ENCODE peak calls at places on chromosome 22, in five cellular contexts. One of them, this sample, is unnamed.

GRCh38 chr22:37121887-37122591 is 12.5 kb upstream of the TMPRSS6 start:
- DNase-seq in OCI-LY7: peak
- DNase-seq in posterior cingulate gyrus: no peak
- DNase-seq in lower leg skin: peak
- DNase-seq in amniotic epithelial cell: peak
- DNase-seq in this sample: peak

GRCh38 chr22:38950527-38951111 is 6.8 kb upstream of the APOBEC3A start:
- DNase-seq in OCI-LY7: no peak
- DNase-seq in posterior cingulate gyrus: no peak
- DNase-seq in lower leg skin: no peak
- DNase-seq in amniotic epithelial cell: no peak
- DNase-seq in this sample: no peak

GRCh38 chr22:46464296-46464695 is 73.1 kb downstream of the CELSR1 start:
- DNase-seq in OCI-LY7: no peak
- DNase-seq in posterior cingulate gyrus: no peak
- DNase-seq in lower leg skin: no peak
- DNase-seq in amniotic epithelial cell: no peak
- DNase-seq in this sample: no peak

GRCh38 chr22:45889539-45890350 is 87.2 kb downstream of the WNT7B start:
- DNase-seq in OCI-LY7: no peak
- DNase-seq in posterior cingulate gyrus: no peak
- DNase-seq in lower leg skin: no peak
- DNase-seq in amniotic epithelial cell: no peak
- DNase-seq in this sample: no peak

GRCh38 chr22:36323182-36323854 is 64.4 kb downstream of the MYH9 start:
- DNase-seq in OCI-LY7: no peak
- DNase-seq in posterior cingulate gyrus: no peak
- DNase-seq in lower leg skin: peak
- DNase-seq in amniotic epithelial cell: peak
- DNase-seq in this sample: no peak

GRCh38 chr22:30863161-30863833 is 105.3 kb downstream of the MORC2 start:
- DNase-seq in OCI-LY7: no peak
- DNase-seq in posterior cingulate gyrus: peak
- DNase-seq in lower leg skin: peak
- DNase-seq in amniotic epithelial cell: no peak
- DNase-seq in this sample: no peak

GRCh38 chr22:38782402-38783094 is 11.4 kb downstream of the DNAL4 start:
- DNase-seq in OCI-LY7: no peak
- DNase-seq in posterior cingulate gyrus: peak
- DNase-seq in lower leg skin: no peak
- DNase-seq in amniotic epithelial cell: peak
- DNase-seq in this sample: no peak

GRCh38 chr22:38335077-38335476 is 17.8 kb upstream of the CSNK1E start:
- DNase-seq in OCI-LY7: no peak
- DNase-seq in posterior cingulate gyrus: no peak
- DNase-seq in lower leg skin: no peak
- DNase-seq in amniotic epithelial cell: peak
- DNase-seq in this sample: no peak

GRCh38 chr22:35971418-35972119 is 57.1 kb downstream of the RBFOX2 start:
- DNase-seq in OCI-LY7: peak
- DNase-seq in posterior cingulate gyrus: no peak
- DNase-seq in lower leg skin: no peak
- DNase-seq in amniotic epithelial cell: peak
- DNase-seq in this sample: no peak

GRCh38 chr22:20425821-20426615 is 11.6 kb downstream of the SCARF2 start:
- DNase-seq in OCI-LY7: no peak
- DNase-seq in posterior cingulate gyrus: no peak
- DNase-seq in lower leg skin: no peak
- DNase-seq in amniotic epithelial cell: no peak
- DNase-seq in this sample: no peak

GRCh38 chr22:42895087-42895486 is 38.0 kb upstream of the ARFGAP3 start:
- DNase-seq in OCI-LY7: peak
- DNase-seq in posterior cingulate gyrus: no peak
- DNase-seq in lower leg skin: no peak
- DNase-seq in amniotic epithelial cell: peak
- DNase-seq in this sample: no peak

GRCh38 chr22:30301995-30302809 is 12.9 kb upstream of the CASTOR1 start:
- DNase-seq in OCI-LY7: peak
- DNase-seq in posterior cingulate gyrus: no peak
- DNase-seq in lower leg skin: no peak
- DNase-seq in amniotic epithelial cell: peak
- DNase-seq in this sample: peak

GRCh38 chr22:49209452-49210195 is 618.0 kb downstream of the BRD1 start:
- DNase-seq in OCI-LY7: no peak
- DNase-seq in posterior cingulate gyrus: peak
- DNase-seq in lower leg skin: peak
- DNase-seq in amniotic epithelial cell: no peak
- DNase-seq in this sample: no peak

GRCh38 chr22:39913886-39914285 is 13.0 kb downstream of the GRAP2 start:
- DNase-seq in OCI-LY7: no peak
- DNase-seq in posterior cingulate gyrus: no peak
- DNase-seq in lower leg skin: no peak
- DNase-seq in amniotic epithelial cell: peak
- DNase-seq in this sample: no peak

GRCh38 chr22:50504245-50505211 is 3.0 kb downstream of the LMF2 start:
- DNase-seq in OCI-LY7: no peak
- DNase-seq in posterior cingulate gyrus: no peak
- DNase-seq in lower leg skin: no peak
- DNase-seq in amniotic epithelial cell: no peak
- DNase-seq in this sample: no peak